ENCODE peak calls at places on chromosomes 11 and 22, in seven cellular contexts. Z is A172; K is NCI-H446; B is activated CD4-positive, alpha-beta T cell treated with anti-CD3 and anti-CD28 coated beads for 48 hours; P is stimulated activated CD8-positive, alpha-beta memory T cell treated with anti-CD3 and anti-CD28 coated beads, Interleukin-15, amount 100 ng/mL, for 4 hours; A is T-helper 9 cell; D is M059J. Y is an unnamed sample.

GRCh38 chr11:95977534-95978174 is 53.7 kb upstream of the MTMR2 start:
- DNase-seq in Z (peak), D (peak), B (no peak), A (no peak), P (no peak), K (no peak), Y (no peak)

GRCh38 chr11:16924826-16925494 is 89.3 kb downstream of the PLEKHA7 start:
- DNase-seq in Z (peak), B (no peak), A (no peak), K (no peak), P (no peak), D (peak), Y (no peak)

GRCh38 chr22:43666511-43666910 is 145.6 kb downstream of the EFCAB6 start:
- DNase-seq in B (no peak), P (no peak), D (no peak), K (no peak), A (no peak), Z (no peak), Y (no peak)

GRCh38 chr11:73204711-73205121 is 13.4 kb upstream of the P2RY2 start:
- DNase-seq in D (no peak), P (no peak), A (no peak), Z (no peak), B (no peak), K (no peak), Y (no peak)

GRCh38 chr11:83855237-83855636 is 569.1 kb upstream of the CCDC90B start:
- DNase-seq in P (no peak), K (no peak), D (no peak), Z (no peak), B (no peak), A (no peak), Y (no peak)

GRCh38 chr11:79236541-79236971 is 204.3 kb downstream of the TENM4 start:
- DNase-seq in P (no peak), Z (no peak), B (no peak), D (no peak), A (no peak), K (no peak), Y (no peak)

GRCh38 chr11:1072821-1073231 is 1.8 kb upstream of the MUC2 start:
- DNase-seq in Z (no peak), K (no peak), A (no peak), B (no peak), P (no peak), D (no peak), Y (no peak)

GRCh38 chr11:133228406-133229330 is 303.6 kb downstream of the OPCML start:
- DNase-seq in Z (no peak), D (no peak), P (no peak), B (no peak), K (no peak), A (no peak), Y (no peak)

GRCh38 chr22:41687901-41688364 is 734 bp downstream of the SNU13 start:
- DNase-seq in P (no peak), B (peak), A (no peak), D (peak), Z (peak), K (no peak), Y (no peak)

GRCh38 chr22:43152001-43152354 is 619 bp downstream of the TSPO start:
- DNase-seq in K (no peak), Z (no peak), D (no peak), A (no peak), B (no peak), P (no peak), Y (no peak)

GRCh38 chr11:17595526-17596309 is 48.7 kb downstream of the OTOG start:
- DNase-seq in K (no peak), Z (no peak), A (no peak), P (no peak), D (no peak), B (no peak), Y (no peak)

GRCh38 chr11:45226901-45227300 is 59.2 kb downstream of the SYT13 start:
- DNase-seq in D (no peak), Z (no peak), B (no peak), A (no peak), P (no peak), K (no peak), Y (no peak)

GRCh38 chr22:24421428-24421931 is 5.9 kb upstream of the ADORA2A start:
- DNase-seq in D (no peak), A (no peak), B (peak), K (no peak), Z (no peak), P (no peak), Y (peak)

Y was measured in CD4-positive, alpha-beta memory T cell.